ENCODE peak calls at places on chromosomes 12 and 14, in ten cellular contexts. L, K, F, I, H, A, G, B, U and C are unnamed samples.

GRCh38 chr14:65613251-65613650 is 200.7 kb downstream of the FUT8 start:
- DNase-seq in L (no peak), K (no peak), F (no peak), I (no peak), H (no peak), A (no peak), G (no peak), B (no peak), U (no peak), C (no peak)

GRCh38 chr12:93793983-93794382 is 116.8 kb downstream of the CRADD start:
- DNase-seq in L (no peak), K (no peak), F (no peak), I (no peak), H (no peak), A (no peak), G (no peak), B (no peak), U (no peak), C (peak)

GRCh38 chr12:6218526-6218925 is 18.3 kb downstream of the CD9 start:
- DNase-seq in L (no peak), K (no peak), F (no peak), I (no peak), H (no peak), A (no peak), G (no peak), B (no peak), U (no peak), C (no peak)

GRCh38 chr14:85529803-85530574 is at the start of gene FLRT2:
- DNase-seq in L (peak), K (peak), F (peak), I (peak), H (peak), A (peak), G (peak), B (peak), U (no peak), C (peak)

GRCh38 chr12:19694627-19695026 is 255.3 kb downstream of the AEBP2 start:
- DNase-seq in L (no peak), K (no peak), F (no peak), I (no peak), H (no peak), A (no peak), G (no peak), B (no peak), U (no peak), C (peak)

GRCh38 chr14:104386281-104386841 is 193.2 kb upstream of the C14orf180 start:
- DNase-seq in L (peak), K (no peak), F (no peak), I (peak), H (no peak), A (no peak), G (no peak), B (no peak), U (no peak), C (no peak)

GRCh38 chr14:60349663-60350365 is 100.8 kb downstream of the PPM1A start:
- DNase-seq in L (peak), K (no peak), F (peak), I (no peak), H (peak), A (peak), G (no peak), B (peak), U (no peak), C (peak)

GRCh38 chr12:103771466-103771865 is 69.6 kb downstream of the NT5DC3 start:
- DNase-seq in L (peak), K (no peak), F (peak), I (no peak), H (peak), A (peak), G (no peak), B (peak), U (no peak), C (peak)

GRCh38 chr12:75816892-75817291 is 214.7 kb downstream of the PHLDA1 start:
- DNase-seq in L (no peak), K (no peak), F (peak), I (no peak), H (no peak), A (peak), G (no peak), B (no peak), U (no peak), C (peak)

GRCh38 chr14:67413806-67414769 is 2.1 kb upstream of the PLEK2 start:
- DNase-seq in L (peak), K (no peak), F (peak), I (peak), H (no peak), A (peak), G (no peak), B (no peak), U (no peak), C (peak)

GRCh38 chr12:95574030-95574429 is 22.8 kb upstream of the USP44 start:
- DNase-seq in L (peak), K (no peak), F (no peak), I (no peak), H (peak), A (no peak), G (no peak), B (peak), U (no peak), C (no peak)

GRCh38 chr12:726281-727140 is 25.9 kb upstream of the WNK1 start:
- DNase-seq in L (no peak), K (no peak), F (no peak), I (no peak), H (no peak), A (no peak), G (no peak), B (no peak), U (no peak), C (peak)

GRCh38 chr12:30835216-30835615 is 80.5 kb upstream of the CAPRIN2 start:
- DNase-seq in L (peak), K (no peak), F (no peak), I (no peak), H (no peak), A (peak), G (no peak), B (no peak), U (no peak), C (no peak)

GRCh38 chr14:54322668-54323380 is 74.0 kb upstream of the CDKN3 start:
- DNase-seq in L (no peak), K (peak), F (no peak), I (no peak), H (no peak), A (no peak), G (no peak), B (no peak), U (no peak), C (no peak)

GRCh38 chr12:61043838-61044237 is 1216.4 kb upstream of the USP15 start:
- DNase-seq in L (no peak), K (no peak), F (no peak), I (no peak), H (no peak), A (no peak), G (no peak), B (no peak), U (no peak), C (no peak)

GRCh38 chr14:58864751-58865519 is 227.2 kb downstream of the DACT1 start:
- DNase-seq in L (no peak), K (no peak), F (no peak), I (no peak), H (no peak), A (peak), G (no peak), B (no peak), U (no peak), C (peak)

GRCh38 chr12:132523576-132524331 is 33.8 kb downstream of the FBRSL1 start:
- DNase-seq in L (peak), K (peak), F (peak), I (peak), H (peak), A (peak), G (no peak), B (peak), U (no peak), C (peak)

GRCh38 chr12:30046376-30046775 is 262.6 kb upstream of the TMTC1 start:
- DNase-seq in L (no peak), K (no peak), F (no peak), I (no peak), H (no peak), A (no peak), G (no peak), B (no peak), U (no peak), C (no peak)

GRCh38 chr14:105375635-105376057 is 22.7 kb upstream of the TEX22 start:
- DNase-seq in L (no peak), K (no peak), F (peak), I (no peak), H (no peak), A (no peak), G (no peak), B (no peak), U (no peak), C (no peak)

GRCh38 chr12:95755236-95755865 is 35.2 kb downstream of the NTN4 start:
- DNase-seq in L (no peak), K (no peak), F (no peak), I (no peak), H (no peak), A (no peak), G (no peak), B (no peak), U (no peak), C (no peak)

GRCh38 chr14:58871972-58872530 is 234.3 kb downstream of the DACT1 start:
- DNase-seq in L (no peak), K (no peak), F (no peak), I (no peak), H (no peak), A (peak), G (no peak), B (no peak), U (no peak), C (peak)

GRCh38 chr14:74578479-74578878 is 33.6 kb downstream of the LTBP2 start:
- DNase-seq in L (no peak), K (no peak), F (no peak), I (no peak), H (no peak), A (no peak), G (peak), B (no peak), U (no peak), C (no peak)

GRCh38 chr12:126588586-126589249 is 1523.5 kb downstream of the AACS start:
- DNase-seq in L (no peak), K (no peak), F (no peak), I (no peak), H (no peak), A (peak), G (no peak), B (no peak), U (no peak), C (peak)

GRCh38 chr12:69275471-69275891 is 36.1 kb downstream of the CPSF6 start:
- DNase-seq in L (no peak), K (no peak), F (no peak), I (no peak), H (no peak), A (no peak), G (no peak), B (no peak), U (no peak), C (peak)

GRCh38 chr14:74616507-74616906 is 4.5 kb upstream of the LTBP2 start:
- DNase-seq in L (peak), K (no peak), F (peak), I (no peak), H (no peak), A (peak), G (no peak), B (no peak), U (no peak), C (peak)

GRCh38 chr14:55077155-55077554 is 25.7 kb downstream of the MAPK1IP1L start:
- DNase-seq in L (no peak), K (no peak), F (no peak), I (no peak), H (peak), A (no peak), G (no peak), B (peak), U (no peak), C (no peak)

GRCh38 chr12:65533177-65533883 is 254.8 kb downstream of the MSRB3 start:
- DNase-seq in L (no peak), K (no peak), F (peak), I (no peak), H (no peak), A (no peak), G (no peak), B (no peak), U (no peak), C (peak)

GRCh38 chr12:12734561-12735071 is 17.4 kb downstream of the CDKN1B start:
- DNase-seq in L (peak), K (no peak), F (no peak), I (no peak), H (no peak), A (no peak), G (no peak), B (no peak), U (no peak), C (peak)

GRCh38 chr12:68119724-68120211 is 39.8 kb downstream of the IFNG start:
- DNase-seq in L (no peak), K (no peak), F (no peak), I (no peak), H (no peak), A (no peak), G (no peak), B (no peak), U (no peak), C (no peak)

GRCh38 chr12:68119250-68119649 is 40.3 kb downstream of the IFNG start:
- DNase-seq in L (no peak), K (no peak), F (no peak), I (no peak), H (no peak), A (no peak), G (no peak), B (no peak), U (no peak), C (no peak)

GRCh38 chr12:68122236-68122920 is 37.2 kb downstream of the IFNG start:
- DNase-seq in L (no peak), K (no peak), F (no peak), I (no peak), H (no peak), A (no peak), G (no peak), B (no peak), U (no peak), C (no peak)

GRCh38 chr12:68121143-68121542 is 38.4 kb downstream of the IFNG start:
- DNase-seq in L (no peak), K (no peak), F (no peak), I (no peak), H (no peak), A (no peak), G (no peak), B (no peak), U (no peak), C (no peak)

DNA sequence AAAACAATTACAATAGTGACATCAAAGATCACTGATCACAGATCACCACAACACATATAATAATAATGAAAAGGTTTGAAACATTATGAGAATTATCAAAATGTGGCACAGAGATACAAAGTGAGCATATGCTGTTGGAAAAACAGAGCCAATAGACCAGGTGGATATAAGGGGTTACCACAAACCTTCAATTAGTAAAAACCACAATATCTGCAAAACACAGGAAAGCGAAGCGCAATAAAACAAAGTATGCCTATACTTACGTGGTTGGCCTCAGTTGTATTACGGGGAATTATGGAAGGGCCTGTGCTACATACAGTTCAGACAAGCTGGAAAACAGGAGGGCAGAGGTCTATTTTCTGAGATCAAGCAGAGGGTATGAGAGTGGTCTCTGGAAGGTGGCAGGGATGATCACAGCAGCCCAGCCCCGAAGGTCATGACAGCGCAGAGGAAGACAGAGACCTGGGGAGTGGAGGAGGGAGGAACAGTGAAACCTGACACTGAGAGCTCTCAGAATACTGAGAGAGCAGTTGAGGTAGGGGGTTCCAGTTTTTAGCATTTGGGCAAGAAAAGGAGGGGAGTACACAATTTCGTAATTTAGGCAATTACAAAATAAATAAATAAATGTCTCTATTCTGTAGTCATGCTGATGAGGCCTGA is 41.3 kb downstream of the IFNG start:
- DNase-seq in L (peak), K (no peak), F (no peak), I (no peak), H (peak), A (no peak), G (no peak), B (peak), U (no peak), C (no peak)
- H3K4me3 ChIP-seq in L (no peak), K (no peak), F (no peak), I (no peak), H (no peak), A (no peak), G (no peak), B (no peak), U (no peak), C (no peak)

GRCh38 chr12:128790653-128791373 is 32.9 kb downstream of the SLC15A4 start:
- DNase-seq in L (peak), K (no peak), F (no peak), I (no peak), H (no peak), A (no peak), G (no peak), B (no peak), U (no peak), C (no peak)

GRCh38 chr12:128792881-128793280 is 30.9 kb downstream of the SLC15A4 start:
- DNase-seq in L (no peak), K (no peak), F (no peak), I (no peak), H (no peak), A (no peak), G (no peak), B (no peak), U (no peak), C (no peak)

GRCh38 chr12:128792398-128792797 is 31.4 kb downstream of the SLC15A4 start:
- DNase-seq in L (peak), K (no peak), F (no peak), I (no peak), H (no peak), A (no peak), G (no peak), B (no peak), U (no peak), C (no peak)

GRCh38 chr12:128790221-128790620 is 33.5 kb downstream of the SLC15A4 start:
- DNase-seq in L (peak), K (no peak), F (no peak), I (no peak), H (no peak), A (no peak), G (no peak), B (no peak), U (no peak), C (no peak)

GRCh38 chr12:128791395-128792322 is 32.1 kb downstream of the SLC15A4 start:
- DNase-seq in L (peak), K (no peak), F (no peak), I (no peak), H (no peak), A (no peak), G (no peak), B (no peak), U (no peak), C (no peak)
- TF ChIP-seq CTCF in L (no peak), K (no peak), F (no peak), I (no peak), H (no peak), A (no peak), G (no peak), B (no peak), U (no peak), C (no peak)

DNA sequence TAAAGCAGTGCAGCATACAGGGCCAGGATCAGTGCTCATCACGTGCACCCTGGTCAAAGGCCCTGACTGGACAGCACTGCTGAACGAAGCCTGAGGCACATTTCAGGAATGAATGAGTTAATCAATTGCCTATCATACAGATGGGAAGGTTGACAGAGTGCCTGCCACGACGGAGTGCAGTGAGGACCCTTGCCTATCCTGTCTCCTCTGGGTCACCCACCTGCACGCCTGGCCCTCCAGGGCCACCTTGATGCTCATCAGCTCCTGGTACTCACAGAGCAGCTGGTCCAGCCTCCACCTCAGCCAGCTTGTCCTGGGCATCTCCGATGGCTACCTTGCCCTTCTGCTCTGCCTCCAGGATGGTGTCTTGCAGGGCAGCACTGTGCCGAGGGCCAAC is 11.7 kb upstream of the KRT73 start:
- DNase-seq in L (peak), K (no peak), F (no peak), I (no peak), H (no peak), A (no peak), G (no peak), B (peak), U (no peak), C (no peak)
- H3K4me3 ChIP-seq in L (no peak), K (no peak), F (no peak), I (no peak), H (no peak), A (no peak), G (no peak), B (no peak), U (no peak), C (no peak)

DNA sequence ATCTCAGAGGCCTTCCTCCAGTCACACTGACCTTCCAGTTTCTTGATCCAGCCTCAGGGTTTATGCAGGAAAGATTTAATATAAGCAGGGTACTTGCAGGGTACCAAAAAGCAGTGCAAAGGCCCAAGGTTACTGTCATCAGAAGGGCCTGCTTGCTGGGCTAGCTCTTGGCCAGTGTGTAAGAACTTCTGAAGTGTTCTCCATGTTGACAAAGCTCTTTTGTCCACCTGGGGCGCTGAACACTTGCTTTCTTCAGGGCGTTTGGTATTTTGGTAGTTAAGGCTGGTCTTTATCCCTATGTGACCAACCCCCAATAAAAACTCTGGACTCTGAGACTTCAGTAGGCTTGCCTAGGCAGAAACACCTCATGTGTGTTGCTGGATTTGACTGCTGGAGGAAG is 69.7 kb downstream of the ZC3H14 start:
- DNase-seq in L (no peak), K (no peak), F (no peak), I (no peak), H (no peak), A (no peak), G (no peak), B (no peak), U (no peak), C (no peak)
- TF ChIP-seq CTCF in L (peak), K (no peak), F (no peak), I (no peak), H (peak), A (no peak), G (no peak), B (no peak), U (no peak), C (no peak)

GRCh38 chr12:55025508-55025907 is 5.7 kb downstream of the NEUROD4 start:
- DNase-seq in L (no peak), K (no peak), F (no peak), I (no peak), H (no peak), A (no peak), G (no peak), B (no peak), U (no peak), C (no peak)
- H3K4me3 ChIP-seq in L (no peak), K (no peak), F (no peak), I (no peak), H (no peak), A (no peak), G (no peak), B (no peak), U (no peak), C (no peak)

DNA sequence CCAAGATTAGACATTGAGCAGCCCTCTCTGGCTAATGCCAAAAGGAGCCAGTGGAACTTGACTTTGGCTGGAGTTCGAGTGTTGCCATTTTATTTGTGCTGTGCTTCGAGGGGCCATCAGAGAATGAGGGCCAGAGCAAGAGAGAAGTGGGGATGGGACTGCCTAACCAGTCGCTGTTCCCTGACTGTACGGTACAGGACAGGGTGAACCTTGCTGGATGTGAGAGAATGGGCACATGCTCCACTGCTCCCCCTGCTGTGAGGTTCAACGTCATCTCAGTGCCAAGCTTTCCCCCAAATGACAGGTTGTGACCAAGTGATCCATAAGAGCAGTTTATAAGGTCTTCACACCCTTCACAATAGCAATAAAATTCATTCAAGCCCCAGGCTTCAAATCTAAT is 55.1 kb upstream of the BCL11B start:
- DNase-seq in L (peak), K (no peak), F (no peak), I (no peak), H (no peak), A (no peak), G (no peak), B (peak), U (no peak), C (no peak)
- TF ChIP-seq CTCF in L (peak), K (no peak), F (no peak), I (no peak), H (no peak), A (no peak), G (no peak), B (peak), U (no peak), C (no peak)